ENCODE peak calls at places on chromosome 17, in eight cellular contexts. F is Peyer's patch, A is left lung, W is ovary, S is uterus, O is AG04450, B is tibial nerve, U is neuronal stem cell. R is an unnamed sample. For H3K9me3 and H3K27me3, the result is how much of the 10 kb centered on the place peaks cover.

GRCh38 chr17:36608794-36609497 is 7.6 kb downstream of the MRM1 start:
- DNase-seq in S (peak), O (peak), U (no peak), F (no peak), A (no peak), B (no peak), W (peak), R (no peak)

GRCh38 chr17:17495448-17496188 is 577 bp downstream of the RASD1 start:
- DNase-seq in U (peak), W (no peak), O (no peak), B (no peak), S (peak), A (peak), F (peak), R (peak)

GRCh38 chr17:633133-633532 is 81.5 kb downstream of the VPS53 start:
- DNase-seq in F (no peak), A (no peak), U (no peak), W (no peak), O (no peak), B (no peak), S (no peak), R (no peak)

GRCh38 chr17:42475121-42475520 is 16.4 kb downstream of the ATP6V0A1 start:
- DNase-seq in O (no peak), U (no peak), W (no peak), A (no peak), F (no peak), B (no peak), S (no peak), R (no peak)

GRCh38 chr17:57785032-57785431 is 39.9 kb upstream of the CCDC182 start:
- DNase-seq in F (no peak), O (no peak), S (no peak), U (no peak), B (no peak), W (no peak), A (no peak), R (no peak)

GRCh38 chr17:61015966-61016365 is 338.3 kb downstream of the BCAS3 start:
- DNase-seq in W (no peak), A (no peak), U (no peak), S (no peak), O (no peak), F (no peak), B (no peak), R (no peak)

GRCh38 chr17:76481091-76481655 is 13.8 kb downstream of the AANAT start:
- DNase-seq in A (no peak), U (no peak), O (no peak), F (peak), S (no peak), W (peak), B (no peak), R (no peak)

GRCh38 chr17:55433029-55433628 is 11.5 kb upstream of the MMD start:
- DNase-seq in B (no peak), O (no peak), A (no peak), W (no peak), S (no peak), F (no peak), U (no peak), R (no peak)

GRCh38 chr17:50918933-50919296 is 52.8 kb upstream of the TOB1 start:
- DNase-seq in S (no peak), A (no peak), U (no peak), W (no peak), F (no peak), O (no peak), B (no peak), R (no peak)

GRCh38 chr17:77188084-77189066 is 47.6 kb downstream of the SEC14L1 start:
- DNase-seq in S (no peak), B (no peak), A (no peak), W (no peak), F (no peak), U (no peak), O (no peak), R (no peak)

GRCh38 chr17:66369830-66370229 is 67.4 kb downstream of the PRKCA start:
- DNase-seq in U (no peak), O (no peak), W (no peak), F (no peak), B (no peak), A (no peak), S (no peak), R (no peak)

GRCh38 chr17:42056634-42057033 is 6.2 kb upstream of the C17orf113 start:
- DNase-seq in B (no peak), O (no peak), A (no peak), U (no peak), W (no peak), F (no peak), S (no peak), R (no peak)

GRCh38 chr17:78147315-78147998 is 1.3 kb downstream of the C17orf99 start:
- DNase-seq in A (peak), B (no peak), U (no peak), O (no peak), S (no peak), F (peak), W (no peak), R (peak)

GRCh38 chr17:56292628-56293027 is 139.4 kb downstream of the ANKFN1 start:
- DNase-seq in B (no peak), F (no peak), S (no peak), W (no peak), A (no peak), O (no peak), U (no peak), R (no peak)

GRCh38 chr17:83080641-83081560 is 1.5 kb downstream of the METRNL start:
- DNase-seq in U (no peak), W (peak), F (peak), S (no peak), O (no peak), A (peak), B (no peak), R (peak)

GRCh38 chr17:27996157-27997043 is 46.1 kb upstream of the NLK start:
- DNase-seq in U (no peak), S (no peak), O (no peak), W (no peak), F (no peak), B (no peak), A (no peak), R (no peak)

GRCh38 chr17:77555741-77556291 is 402.7 kb upstream of the TNRC6C start:
- DNase-seq in O (no peak), S (no peak), W (no peak), U (no peak), A (no peak), F (no peak), B (no peak), R (no peak)

GRCh38 chr17:42514867-42515266 is 21.2 kb upstream of the NAGLU start:
- DNase-seq in F (no peak), O (no peak), B (no peak), U (no peak), W (no peak), A (no peak), S (no peak), R (peak)

GRCh38 chr17:7862692-7863437 is 5.1 kb downstream of the CYB5D1 start:
- DNase-seq in F (peak), O (no peak), W (peak), B (peak), A (no peak), U (peak), S (peak), R (no peak)

GRCh38 chr17:50891577-50891989 is 25.4 kb upstream of the TOB1 start:
- DNase-seq in S (no peak), F (no peak), A (no peak), B (no peak), O (no peak), W (no peak), U (no peak), R (no peak)

GRCh38 chr17:7354262-7354781 is 634 bp upstream of the TMEM95 start:
- DNase-seq in U (no peak), W (no peak), O (no peak), S (no peak), B (no peak), F (no peak), A (peak), R (no peak)

GRCh38 chr17:8740486-8740885 is 4.2 kb downstream of the CCDC42 start:
- DNase-seq in O (no peak), U (no peak), B (no peak), S (no peak), W (no peak), F (peak), A (no peak), R (no peak)

GRCh38 chr17:63133489-63133888 is 167.5 kb downstream of the TANC2 start:
- DNase-seq in W (no peak), A (no peak), O (no peak), F (no peak), U (no peak), B (no peak), S (no peak), R (no peak)

GRCh38 chr17:29569245-29569950 is 897 bp downstream of the TP53I13 start:
- DNase-seq in U (no peak), B (peak), F (peak), A (peak), S (no peak), O (no peak), W (no peak), R (peak)

GRCh38 chr17:77128895-77129567 is 11.7 kb upstream of the SEC14L1 start:
- DNase-seq in U (no peak), W (no peak), A (no peak), S (no peak), B (no peak), F (no peak), O (no peak), R (no peak)

GRCh38 chr17:77909236-77909635 is 49.3 kb upstream of the TNRC6C start:
- DNase-seq in O (no peak), B (no peak), U (no peak), S (peak), F (no peak), A (peak), W (peak), R (peak)

GRCh38 chr17:51461578-51462004 is 201.2 kb downstream of the UTP18 start:
- DNase-seq in O (peak), A (peak), S (no peak), U (peak), W (peak), F (no peak), B (no peak), R (peak)

GRCh38 chr17:3916013-3916696 is at the start of gene P2RX1:
- DNase-seq in F (peak), S (no peak), W (peak), U (no peak), O (no peak), A (peak), B (no peak), R (peak)
- H3K4me3 ChIP-seq in F (peak), S (no peak), W (no peak), U (no peak), O (no peak), A (peak), B (peak), R (peak)

GRCh38 chr17:22337467-22337866 is 645.1 kb downstream of the KCNJ18 start:
- DNase-seq in F (no peak), O (no peak), S (no peak), B (no peak), U (no peak), A (no peak), W (no peak), R (no peak)
- H3K9me3 ChIP-seq in F (under half), O (under half), S (under half), B (under half), U (under half), A (under half), W (under half), R (under half)

GRCh38 chr17:33220031-33220430 is 73.1 kb downstream of the ASIC2 start:
- DNase-seq in A (no peak), S (no peak), O (no peak), W (no peak), U (no peak), B (no peak), F (no peak), R (no peak)
- H3K27me3 ChIP-seq in A (under half), S (under half), O (under half), W (under half), U (under half), B (under half), F (under half), R (under half)

GRCh38 chr17:64508683-64509082 is 1.9 kb downstream of the CEP95 start:
- DNase-seq in S (no peak), W (no peak), B (no peak), F (no peak), A (no peak), O (no peak), U (no peak), R (no peak)
- H3K4me3 ChIP-seq in S (peak), W (no peak), B (no peak), F (no peak), A (no peak), O (peak), U (no peak), R (no peak)

DNA sequence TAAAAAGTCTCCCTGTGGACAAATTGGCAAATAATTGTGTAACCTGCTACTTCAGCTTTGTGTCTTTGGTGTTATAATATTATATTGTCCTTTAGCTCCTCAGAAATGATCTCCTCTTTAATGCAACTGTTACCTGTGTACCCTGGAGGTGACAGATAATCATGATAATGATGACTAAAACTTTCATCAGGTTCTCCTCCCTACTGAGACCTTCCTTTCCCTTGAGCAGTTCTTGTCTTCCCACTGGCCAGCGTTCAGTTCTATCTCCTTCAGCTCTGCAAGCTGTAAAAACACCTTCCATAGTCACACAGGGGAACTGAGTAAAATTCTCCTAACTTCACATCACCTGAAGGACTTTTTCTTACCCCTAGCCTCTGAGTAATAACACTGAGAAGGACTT is 14.6 kb downstream of the KRT12 start:
- DNase-seq in U (no peak), F (no peak), S (no peak), O (no peak), A (no peak), W (no peak), B (no peak), R (no peak)
- H3K9me3 ChIP-seq in U (under half), F (under half), S (under half), O (under half), A (under half), W (under half), B (under half), R (under half)